ENCODE peak calls at places on chromosomes 2 and 18, in nine cellular contexts. C is NCI-H1436; M is T-helper 17 cell; R is AG04450; H is stimulated activated CD8-positive, alpha-beta memory T cell treated with anti-CD3 and anti-CD28 coated beads, Interleukin-2, amount 100 ng/mL, for 48 hours; I is HuH-7; Y is activated naive CD4-positive, alpha-beta T cell; W is left lung; Z is MV-4-11. P is an unnamed sample.

GRCh38 chr2:171084128-171084527 is 76.6 kb downstream of the TLK1 start:
- DNase-seq in C (peak), M (no peak), R (no peak), H (no peak), I (no peak), Y (no peak), W (no peak), Z (no peak), P (no peak)

GRCh38 chr2:173218331-173219056 is 136.2 kb upstream of the CDCA7 start:
- DNase-seq in C (no peak), M (no peak), R (no peak), H (no peak), I (peak), Y (no peak), W (no peak), Z (no peak), P (no peak)

GRCh38 chr2:178521304-178522150 is 41.3 kb downstream of the PLEKHA3 start:
- DNase-seq in C (no peak), M (no peak), R (no peak), H (no peak), I (no peak), Y (no peak), W (no peak), Z (no peak), P (no peak)

GRCh38 chr18:13218376-13219011 is at the start of gene LDLRAD4:
- DNase-seq in C (peak), M (peak), R (no peak), H (peak), I (peak), Y (peak), W (no peak), Z (peak), P (no peak)

GRCh38 chr18:45019469-45019868 is 338.8 kb downstream of the SETBP1 start:
- DNase-seq in C (no peak), M (no peak), R (no peak), H (no peak), I (no peak), Y (no peak), W (no peak), Z (no peak), P (no peak)

GRCh38 chr2:68282814-68283812 is 30.8 kb upstream of the PPP3R1 start:
- DNase-seq in C (no peak), M (no peak), R (no peak), H (no peak), I (peak), Y (no peak), W (no peak), Z (peak), P (no peak)

GRCh38 chr2:47405757-47406156 is 2.8 kb downstream of the MSH2 start:
- DNase-seq in C (no peak), M (no peak), R (no peak), H (no peak), I (no peak), Y (no peak), W (no peak), Z (no peak), P (no peak)

GRCh38 chr18:39450958-39451357 is 1885.4 kb upstream of the CELF4 start:
- DNase-seq in C (no peak), M (no peak), R (no peak), H (no peak), I (no peak), Y (no peak), W (no peak), Z (no peak), P (no peak)

GRCh38 chr2:134217316-134217715 is 36.6 kb upstream of the MGAT5 start:
- DNase-seq in C (no peak), M (no peak), R (no peak), H (no peak), I (no peak), Y (no peak), W (no peak), Z (no peak), P (no peak)

GRCh38 chr18:60692277-60692676 is 319.7 kb upstream of the MC4R start:
- DNase-seq in C (no peak), M (no peak), R (no peak), H (no peak), I (no peak), Y (no peak), W (no peak), Z (no peak), P (no peak)

GRCh38 chr2:190637903-190638618 is 10.8 kb upstream of the NAB1 start:
- DNase-seq in C (no peak), M (no peak), R (no peak), H (no peak), I (no peak), Y (no peak), W (no peak), Z (no peak), P (no peak)

GRCh38 chr2:112566104-112566503 is 18.3 kb upstream of the CHCHD5 start:
- DNase-seq in C (no peak), M (no peak), R (no peak), H (no peak), I (no peak), Y (no peak), W (no peak), Z (peak), P (no peak)

GRCh38 chr18:79570266-79571201 is 109.1 kb upstream of the CTDP1 start:
- DNase-seq in C (no peak), M (no peak), R (peak), H (no peak), I (no peak), Y (no peak), W (peak), Z (peak), P (no peak)

GRCh38 chr2:174593574-174594203 is 3.9 kb downstream of the WIPF1 start:
- DNase-seq in C (peak), M (no peak), R (no peak), H (no peak), I (no peak), Y (peak), W (no peak), Z (peak), P (no peak)

GRCh38 chr2:198375073-198375430 is 570.7 kb downstream of the PLCL1 start:
- DNase-seq in C (no peak), M (no peak), R (no peak), H (no peak), I (no peak), Y (no peak), W (no peak), Z (no peak), P (no peak)

GRCh38 chr18:36335476-36336279 is 38.2 kb downstream of the FHOD3 start:
- DNase-seq in C (no peak), M (no peak), R (no peak), H (no peak), I (no peak), Y (no peak), W (no peak), Z (no peak), P (no peak)

GRCh38 chr2:3505771-3506170 is 13.6 kb downstream of the ADI1 start:
- DNase-seq in C (no peak), M (no peak), R (no peak), H (no peak), I (no peak), Y (no peak), W (no peak), Z (no peak), P (no peak)

GRCh38 chr2:112768432-112768831 is 4.0 kb upstream of the CKAP2L start:
- DNase-seq in C (no peak), M (no peak), R (no peak), H (no peak), I (no peak), Y (no peak), W (no peak), Z (peak), P (no peak)

GRCh38 chr2:142872900-142873724 is 4.4 kb upstream of the KYNU start:
- DNase-seq in C (no peak), M (no peak), R (peak), H (no peak), I (no peak), Y (no peak), W (no peak), Z (peak), P (no peak)

GRCh38 chr2:47201224-47201623 is 46.1 kb upstream of the STPG4 start:
- DNase-seq in C (no peak), M (no peak), R (no peak), H (no peak), I (no peak), Y (no peak), W (no peak), Z (no peak), P (no peak)